ENCODE peak calls at places on chromosomes 6 and 20, in four cellular contexts. J is transverse colon, D is AG04450, U is thoracic aorta. V is an unnamed sample.
A peak's percentile ranks its signal among the peaks of the same experiment; 100 is the strongest.

GRCh38 chr20:881051-881820 is 34.9 kb downstream of the ANGPT4 start:
- DNase-seq in J (no peak), D (no peak), U (no peak), V (no peak)

GRCh38 chr6:2948228-2949025 is 22.9 kb downstream of the SERPINB6 start:
- DNase-seq in J (no peak), D (no peak), U (no peak), V (peak; percentile 58)

GRCh38 chr20:64065973-64066341 is 3.0 kb downstream of the TCEA2 start:
- DNase-seq in J (peak; percentile 54), D (no peak), U (no peak), V (no peak)

GRCh38 chr6:159984268-159984786 is 15.4 kb downstream of the IGF2R start:
- DNase-seq in J (no peak), D (peak; percentile 58), U (no peak), V (no peak)

GRCh38 chr6:130046711-130047439 is 28.5 kb downstream of the L3MBTL3 start:
- DNase-seq in J (no peak), D (no peak), U (no peak), V (no peak)

GRCh38 chr6:127403636-127404035 is 55.6 kb downstream of the KIAA0408 start:
- DNase-seq in J (no peak), D (no peak), U (no peak), V (no peak)

GRCh38 chr6:64672131-64672530 is 1034.9 kb downstream of the EYS start:
- DNase-seq in J (no peak), D (no peak), U (no peak), V (no peak)

GRCh38 chr6:16619777-16620176 is 141.5 kb downstream of the ATXN1 start:
- DNase-seq in J (no peak), D (no peak), U (no peak), V (no peak)

GRCh38 chr6:154537942-154538341 is 27.5 kb upstream of the CNKSR3 start:
- DNase-seq in J (no peak), D (no peak), U (no peak), V (no peak)

GRCh38 chr6:48071833-48072232 is 39.2 kb downstream of the PTCHD4 start:
- DNase-seq in J (no peak), D (no peak), U (no peak), V (no peak)

GRCh38 chr6:113461153-113461897 is 395.8 kb upstream of the MARCKS start:
- DNase-seq in J (no peak), D (no peak), U (no peak), V (no peak)

GRCh38 chr6:13250703-13251102 is 77.6 kb downstream of the TBC1D7 start:
- DNase-seq in J (no peak), D (no peak), U (no peak), V (no peak)

GRCh38 chr6:140043762-140044378 is 669.4 kb upstream of the CITED2 start:
- DNase-seq in J (no peak), D (no peak), U (no peak), V (no peak)

GRCh38 chr6:5968817-5969726 is 37.7 kb downstream of the NRN1 start:
- DNase-seq in J (peak; percentile 19), D (no peak), U (peak; percentile 53), V (peak; percentile 40)

GRCh38 chr6:152085533-152085932 is 278.1 kb downstream of the ESR1 start:
- DNase-seq in J (no peak), D (no peak), U (no peak), V (no peak)

GRCh38 chr20:1391640-1392442 is 1.0 kb downstream of the FKBP1A start:
- DNase-seq in J (no peak), D (no peak), U (no peak), V (no peak)

GRCh38 chr20:46246527-46246926 is 61.8 kb downstream of the CDH22 start:
- DNase-seq in J (no peak), D (no peak), U (no peak), V (no peak)

GRCh38 chr6:125102901-125103300 is 50.7 kb upstream of the TPD52L1 start:
- DNase-seq in J (no peak), D (peak; percentile 80), U (no peak), V (no peak)

GRCh38 chr20:56566621-56567020 is 33.6 kb downstream of the FAM209B start:
- DNase-seq in J (no peak), D (no peak), U (no peak), V (no peak)

GRCh38 chr6:149057464-149057840 is 260.1 kb upstream of the TAB2 start:
- DNase-seq in J (no peak), D (no peak), U (no peak), V (no peak)

DNA sequence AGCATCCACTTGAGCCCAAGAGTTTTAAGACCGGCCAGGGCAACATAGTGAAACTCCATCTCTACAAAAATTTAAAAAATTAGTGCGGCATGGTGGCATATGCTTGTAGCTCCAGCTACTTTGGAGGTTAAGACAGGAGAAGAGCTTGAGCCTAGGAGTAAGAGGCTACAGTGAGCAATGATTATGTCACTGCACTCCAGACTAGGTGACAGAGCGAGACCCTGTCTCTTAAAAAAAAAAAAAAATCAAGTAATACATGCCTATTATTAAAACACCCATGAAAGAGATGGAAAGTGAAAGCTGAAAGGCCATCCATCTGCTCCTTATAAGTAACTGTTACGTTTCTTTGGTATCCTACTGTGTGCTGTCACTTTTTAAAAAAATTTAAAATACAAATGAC is 66.4 kb downstream of the FKBP5 start:
- DNase-seq in J (no peak), D (no peak), U (no peak), V (no peak)
- H3K27ac ChIP-seq in J (no peak overlapping the region), D (no peak overlapping the region), U (no peak overlapping the region), V (no peak overlapping the region)

GRCh38 chr20:17446171-17446570 is 85.0 kb downstream of the BFSP1 start:
- DNase-seq in J (no peak), D (no peak), U (no peak), V (no peak)

GRCh38 chr20:17449039-17449438 is 82.1 kb downstream of the BFSP1 start:
- DNase-seq in J (no peak), D (no peak), U (no peak), V (no peak)

GRCh38 chr20:17445561-17445960 is 85.6 kb downstream of the BFSP1 start:
- DNase-seq in J (no peak), D (no peak), U (no peak), V (no peak)

GRCh38 chr20:17444091-17444490 is 87.1 kb downstream of the BFSP1 start:
- DNase-seq in J (no peak), D (no peak), U (no peak), V (no peak)

DNA sequence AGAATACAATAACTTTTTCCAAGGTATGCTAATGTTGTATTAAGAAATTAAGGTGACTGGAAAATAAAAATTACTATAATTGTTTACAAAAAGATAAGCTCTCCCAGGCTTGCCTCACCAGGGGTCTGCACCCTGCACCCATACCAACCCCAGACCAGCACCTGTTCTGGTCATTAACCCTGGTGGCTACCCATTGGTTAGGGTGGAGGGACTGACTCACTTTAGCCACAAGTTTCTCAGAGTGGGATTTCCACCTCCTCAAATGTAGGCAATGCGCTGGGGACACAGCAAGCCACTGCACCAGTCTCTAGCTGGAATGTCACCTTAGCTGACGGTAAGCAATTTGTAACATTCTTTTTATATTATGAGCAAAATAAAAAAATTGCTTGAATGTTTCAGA is 83.1 kb downstream of the BFSP1 start:
- DNase-seq in J (no peak), D (no peak), U (no peak), V (no peak)
- H3K27me3 ChIP-seq in J (no peaks in the 10 kb centered on the region), D (peaks cover 7% of the 10 kb centered on the region), U (no peaks in the 10 kb centered on the region), V (no peaks in the 10 kb centered on the region)

DNA sequence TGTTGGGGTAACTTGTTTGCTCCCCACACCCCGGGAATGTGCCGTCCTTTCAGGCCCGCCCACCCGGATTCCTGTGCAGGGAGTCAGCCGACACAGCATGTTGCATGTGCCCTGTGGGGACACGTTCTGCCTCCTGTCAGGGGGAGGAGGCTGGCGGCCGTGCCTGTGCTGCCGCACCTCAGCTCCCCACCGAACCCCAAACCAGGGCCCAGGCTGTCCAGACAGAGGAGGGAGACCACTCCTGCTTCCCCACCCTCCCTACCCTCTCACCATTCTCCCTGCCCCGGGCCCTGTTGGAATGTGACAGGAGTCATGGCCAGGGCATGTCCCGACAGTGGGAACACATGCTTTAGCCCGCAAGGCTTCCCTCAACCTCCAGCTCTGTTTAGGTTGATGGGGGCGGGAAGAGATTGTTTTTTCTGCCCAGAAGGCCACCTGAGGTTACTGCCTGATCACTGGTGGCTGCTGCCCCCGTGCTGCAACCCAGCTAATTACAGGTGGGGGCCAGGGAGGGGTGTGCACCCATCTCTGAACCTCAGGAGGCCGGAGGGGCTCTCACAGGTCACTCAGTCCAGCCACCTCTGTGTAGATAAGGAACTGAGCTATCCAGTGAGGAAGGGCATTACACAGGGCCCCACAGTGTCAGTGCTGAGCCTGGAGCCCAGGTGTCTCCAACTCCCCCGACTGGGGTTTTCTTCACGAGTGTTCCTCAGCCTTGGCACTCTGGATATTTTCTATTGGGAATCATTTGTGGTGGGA is 13.6 kb downstream of the LRRC73 start:
- DNase-seq in J (no peak), D (no peak), U (no peak), V (no peak)
- TF ChIP-seq CTCF in J (peak; percentile 18), D (peak; percentile 65), U (peak; percentile 60), V (peak; percentile 61)

GRCh38 chr6:20236344-20236743 is 24.1 kb upstream of the MBOAT1 start:
- DNase-seq in J (no peak), D (no peak), U (no peak), V (no peak)
- H3K27ac ChIP-seq in J (peak overlapping the region; percentile 76), D (no peak overlapping the region), U (no peak overlapping the region), V (no peak overlapping the region)

GRCh38 chr6:102520981-102521380 is 1127.5 kb downstream of the GRIK2 start:
- DNase-seq in J (no peak), D (no peak), U (no peak), V (no peak)
- H3K27me3 ChIP-seq in J (no peaks in the 10 kb centered on the region), D (no peaks in the 10 kb centered on the region), U (no peaks in the 10 kb centered on the region), V (no peaks in the 10 kb centered on the region)